ENCODE peak calls at places on chromosomes 5 and 9, in nine cellular contexts. L is stomach, W is GM23338, A is H1, I is spleen, S is upper lobe of left lung, G is HCT116, Y is prostate gland, H is breast epithelium. C is an unnamed sample.

GRCh38 chr5:108521841-108522506 is 140.1 kb upstream of the FBXL17 start:
- DNase-seq in L (no peak), W (peak), A (no peak), I (no peak), S (no peak), G (peak), Y (no peak), H (no peak), C (no peak)

GRCh38 chr9:129480227-129480626 is 140.7 kb downstream of the C9orf50 start:
- DNase-seq in L (no peak), W (no peak), A (no peak), I (no peak), S (no peak), G (no peak), Y (no peak), H (no peak), C (no peak)

GRCh38 chr5:95858023-95858461 is 35.5 kb upstream of the GLRX start:
- DNase-seq in L (no peak), W (no peak), A (no peak), I (no peak), S (peak), G (no peak), Y (no peak), H (no peak), C (no peak)

GRCh38 chr5:136159457-136159856 is 26.8 kb downstream of the SMAD5 start:
- DNase-seq in L (no peak), W (no peak), A (no peak), I (no peak), S (no peak), G (no peak), Y (no peak), H (no peak), C (no peak)

GRCh38 chr9:99820330-99821186 is 1.1 kb upstream of the NR4A3 start:
- DNase-seq in L (peak), W (peak), A (no peak), I (peak), S (peak), G (no peak), Y (peak), H (peak), C (peak)

GRCh38 chr9:5427005-5427404 is 10.7 kb downstream of the PLGRKT start:
- DNase-seq in L (no peak), W (no peak), A (no peak), I (no peak), S (no peak), G (no peak), Y (no peak), H (no peak), C (no peak)

GRCh38 chr9:96383165-96383939 is at the start of gene SLC35D2:
- DNase-seq in L (peak), W (peak), A (no peak), I (peak), S (peak), G (no peak), Y (peak), H (peak), C (peak)

GRCh38 chr5:174840435-174840834 is 116.1 kb downstream of the MSX2 start:
- DNase-seq in L (no peak), W (no peak), A (no peak), I (no peak), S (no peak), G (no peak), Y (no peak), H (no peak), C (no peak)

GRCh38 chr9:98794802-98795201 is 1.6 kb downstream of the ANKS6 start:
- DNase-seq in L (no peak), W (no peak), A (no peak), I (no peak), S (no peak), G (no peak), Y (no peak), H (no peak), C (no peak)

GRCh38 chr9:134321957-134322741 is 4.1 kb upstream of the RXRA start:
- DNase-seq in L (peak), W (no peak), A (no peak), I (peak), S (no peak), G (no peak), Y (no peak), H (no peak), C (peak)
- H3K27ac ChIP-seq in L (no peak), W (no peak), A (no peak), I (peak), S (no peak), G (no peak), Y (no peak), H (no peak), C (no peak)

GRCh38 chr9:69121155-69122085 is 52.7 kb upstream of the TJP2 start:
- DNase-seq in L (peak), W (peak), A (no peak), I (peak), S (peak), G (no peak), Y (peak), H (peak), C (peak)
- TF ChIP-seq POLR2AphosphoS5 in L (no peak), W (peak), A (peak), I (no peak), S (no peak), G (no peak), Y (no peak), H (no peak), C (peak)

DNA sequence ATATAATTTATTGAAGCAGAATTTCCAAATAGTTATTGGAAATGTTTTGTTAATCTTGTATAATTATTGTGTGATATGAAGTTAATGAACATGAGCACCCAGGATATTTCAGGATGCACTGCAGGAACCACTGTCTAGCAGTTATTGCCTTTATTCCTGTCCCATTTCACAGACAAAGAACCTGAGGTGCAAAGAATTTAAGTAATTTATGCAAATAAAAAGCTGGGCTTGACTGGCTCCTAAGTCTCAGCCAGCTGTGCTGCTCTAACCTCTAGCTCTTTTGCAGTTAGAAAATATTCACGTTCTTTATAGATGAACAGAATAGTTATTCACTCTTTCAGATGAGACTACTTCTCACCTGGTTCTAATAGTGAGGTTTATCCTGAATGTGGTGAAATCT is 50.0 kb upstream of the NUDT12 start:
- DNase-seq in L (no peak), W (peak), A (no peak), I (no peak), S (no peak), G (no peak), Y (no peak), H (no peak), C (no peak)
- H3K27ac ChIP-seq in L (no peak), W (no peak), A (no peak), I (no peak), S (no peak), G (no peak), Y (no peak), H (no peak), C (no peak)

GRCh38 chr9:117644133-117644532 is 60.1 kb upstream of the TLR4 start:
- DNase-seq in L (no peak), W (no peak), A (no peak), I (no peak), S (no peak), G (no peak), Y (no peak), H (no peak), C (no peak)

GRCh38 chr9:117643288-117643654 is 60.9 kb upstream of the TLR4 start:
- DNase-seq in L (no peak), W (no peak), A (no peak), I (no peak), S (no peak), G (no peak), Y (no peak), H (no peak), C (no peak)

GRCh38 chr9:117649126-117649525 is 55.1 kb upstream of the TLR4 start:
- DNase-seq in L (no peak), W (no peak), A (no peak), I (no peak), S (no peak), G (no peak), Y (no peak), H (no peak), C (no peak)

GRCh38 chr9:117645245-117645636 is 59.0 kb upstream of the TLR4 start:
- DNase-seq in L (no peak), W (no peak), A (no peak), I (no peak), S (no peak), G (no peak), Y (no peak), H (no peak), C (no peak)

DNA sequence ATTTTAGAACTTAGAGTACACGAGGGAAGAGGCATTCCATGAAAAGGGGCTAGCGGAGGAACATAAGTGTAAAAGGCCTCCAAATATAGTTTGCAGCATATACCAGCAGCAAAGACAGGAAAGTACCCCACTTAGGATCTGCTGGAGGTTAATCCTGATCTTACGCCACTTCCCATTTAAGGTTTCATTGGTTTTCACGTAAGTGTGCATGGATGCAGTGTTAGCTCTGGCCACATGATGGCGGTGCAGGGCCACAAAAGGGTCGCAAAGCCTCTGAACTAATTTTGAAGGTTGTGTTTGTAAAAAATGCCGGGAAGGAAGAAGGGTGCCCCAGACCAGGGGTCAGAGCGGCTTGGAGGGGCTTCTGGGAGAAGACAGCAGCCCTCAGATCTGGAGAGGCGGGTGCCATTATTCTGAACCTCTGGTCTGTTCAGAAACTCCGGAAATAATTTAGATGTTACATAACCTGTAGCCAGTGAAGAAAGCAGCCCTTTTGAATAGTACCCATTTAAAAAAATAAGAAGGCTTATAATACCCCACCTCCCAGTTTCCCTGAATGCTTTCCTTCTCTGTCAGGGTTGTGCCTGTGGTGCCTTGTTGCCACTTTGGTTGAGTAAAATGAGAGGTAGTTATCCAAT is 59.5 kb upstream of the TLR4 start:
- DNase-seq in L (peak), W (peak), A (peak), I (peak), S (peak), G (peak), Y (peak), H (peak), C (peak)
- TF ChIP-seq POLR2AphosphoS5 in L (no peak), W (no peak), A (no peak), I (no peak), S (no peak), G (no peak), Y (no peak), H (no peak), C (no peak)